ENCODE peak calls at places on chromosomes 5 and 9, in eight cellular contexts. U is astrocyte of the spinal cord, T is aorta, B is fibroblast of the aortic adventitia, P is glutamatergic neuron, K is epithelial cell of proximal tubule, D is NCI-H1092 treated with DMSO at 0.1 percent for 48 hours, L is fibroblast of pulmonary artery. N is an unnamed sample.

GRCh38 chr9:76593011-76593347 is 134.0 kb downstream of the GCNT1 start:
- DNase-seq in K (no peak), B (no peak), D (no peak), P (no peak), L (no peak), T (no peak), U (no peak), N (no peak)

GRCh38 chr9:36119476-36119875 is 17.1 kb upstream of the GLIPR2 start:
- DNase-seq in D (no peak), U (no peak), K (no peak), P (no peak), B (no peak), L (no peak), T (no peak), N (no peak)

GRCh38 chr9:27743490-27743889 is 170.2 kb upstream of the C9orf72 start:
- DNase-seq in T (no peak), K (no peak), D (no peak), B (no peak), P (no peak), L (no peak), U (no peak), N (no peak)

GRCh38 chr5:117143381-117143780 is 568.8 kb upstream of the SEMA6A start:
- DNase-seq in B (no peak), T (no peak), P (no peak), L (no peak), K (peak; percentile 27), D (no peak), U (no peak), N (peak; percentile 33)

GRCh38 chr5:80231243-80231642 is 24.6 kb downstream of the SERINC5 start:
- DNase-seq in T (no peak), U (peak; percentile 85), P (no peak), K (no peak), L (peak; percentile 38), D (no peak), B (peak; percentile 53), N (peak; percentile 77)

GRCh38 chr9:98410185-98410697 is 154.8 kb upstream of the TBC1D2 start:
- DNase-seq in D (no peak), B (peak; percentile 90), U (peak; percentile 54), K (no peak), P (peak; percentile 38), T (peak; percentile 50), L (peak; percentile 89), N (no peak)

GRCh38 chr9:12774861-12775367 is at the start of gene LURAP1L:
- DNase-seq in P (no peak), L (peak; percentile 80), D (peak; percentile 57), B (peak; percentile 94), T (peak; percentile 64), U (peak; percentile 78), K (peak; percentile 79), N (peak; percentile 71)

GRCh38 chr9:136527721-136528710 is 17.8 kb downstream of the NOTCH1 start:
- DNase-seq in L (no peak), T (no peak), K (no peak), P (peak; percentile 90), D (peak; percentile 28), U (peak; percentile 28), B (no peak), N (no peak)

N was measured in kidney glomerular epithelial cell.